ENCODE peak calls at places on chromosomes 5 and 9, in ten cellular contexts. R is psoas muscle; N is CD4-positive, alpha-beta T cell; T is WTC11; P is heart left ventricle; C is GM13976; X is transverse colon; Z is natural killer cell; O is astrocyte of the spinal cord; L is epithelial cell of proximal tubule. F is an unnamed sample.

GRCh38 chr5:172454355-172455086 is at the start of gene SH3PXD2B:
- DNase-seq in Z (peak; percentile 29), P (peak; percentile 79), L (no peak), N (peak; percentile 7), T (peak; percentile 79), R (peak; percentile 73), C (peak; percentile 77), X (peak; percentile 65), O (peak; percentile 39), F (no peak)

GRCh38 chr5:120017523-120017922 is 388.2 kb downstream of the FAM170A start:
- DNase-seq in T (no peak), R (no peak), L (no peak), P (no peak), N (no peak), Z (no peak), O (no peak), X (no peak), C (no peak), F (no peak)

GRCh38 chr9:132039284-132039683 is 40.4 kb downstream of the MED27 start:
- DNase-seq in Z (no peak), O (no peak), C (no peak), R (no peak), L (no peak), N (no peak), T (no peak), X (no peak), P (no peak), F (no peak)

GRCh38 chr9:36023260-36024048 is 13.3 kb upstream of the RECK start:
- DNase-seq in C (peak; percentile 69), R (peak; percentile 39), P (peak; percentile 52), O (peak; percentile 72), T (peak; percentile 78), N (peak; percentile 55), Z (peak; percentile 40), L (no peak), X (peak; percentile 80), F (no peak)

GRCh38 chr5:136011427-136012001 is 17.3 kb upstream of the TGFBI start:
- DNase-seq in N (no peak), X (no peak), R (no peak), P (no peak), Z (no peak), O (peak; percentile 87), C (no peak), L (no peak), T (no peak), F (no peak)

GRCh38 chr5:113508756-113509155 is 4.7 kb upstream of the YTHDC2 start:
- DNase-seq in O (no peak), Z (no peak), T (no peak), L (no peak), P (no peak), R (no peak), X (no peak), N (no peak), C (no peak), F (no peak)

GRCh38 chr9:92807031-92807756 is 42.6 kb upstream of the BICD2 start:
- DNase-seq in C (no peak), T (no peak), X (no peak), Z (no peak), P (no peak), L (no peak), N (no peak), O (no peak), R (no peak), F (no peak)

GRCh38 chr5:173453167-173453566 is 125.0 kb upstream of the STC2 start:
- DNase-seq in T (no peak), X (no peak), C (no peak), Z (no peak), P (no peak), N (no peak), R (no peak), L (no peak), O (no peak), F (no peak)

GRCh38 chr9:108056805-108057386 is 567.3 kb upstream of the KLF4 start:
- DNase-seq in P (no peak), Z (no peak), C (no peak), T (no peak), X (no peak), N (no peak), L (no peak), O (peak; percentile 74), R (no peak), F (no peak)

GRCh38 chr9:121527371-121527770 is 27.7 kb upstream of the GGTA1 start:
- DNase-seq in N (no peak), L (no peak), P (no peak), C (no peak), O (no peak), R (no peak), Z (no peak), T (no peak), X (no peak), F (no peak)

GRCh38 chr5:168467755-168468280 is 18.5 kb upstream of the RARS1 start:
- DNase-seq in P (no peak), Z (no peak), R (no peak), X (no peak), N (no peak), L (no peak), O (no peak), C (no peak), T (no peak), F (no peak)

GRCh38 chr5:168477060-168477459 is 9.2 kb upstream of the RARS1 start:
- DNase-seq in X (no peak), N (no peak), O (peak; percentile 74), T (no peak), Z (no peak), C (no peak), P (no peak), L (no peak), R (no peak), F (no peak)

GRCh38 chr5:168471785-168472184 is 14.5 kb upstream of the RARS1 start:
- DNase-seq in O (peak; percentile 28), R (no peak), T (no peak), X (no peak), P (no peak), N (no peak), C (no peak), Z (no peak), L (no peak), F (no peak)

GRCh38 chr5:168468836-168469235 is 17.4 kb upstream of the RARS1 start:
- DNase-seq in Z (no peak), P (no peak), C (no peak), O (peak; percentile 87), N (no peak), L (no peak), X (no peak), T (no peak), R (no peak), F (no peak)

GRCh38 chr5:168472329-168472728 is 13.9 kb upstream of the RARS1 start:
- DNase-seq in X (no peak), Z (no peak), N (no peak), O (peak; percentile 95), L (peak; percentile 26), T (no peak), R (no peak), P (no peak), C (no peak), F (no peak)
- TF ChIP-seq CTCF in X (no peak), Z (no peak), N (no peak), O (peak; percentile 51), L (peak; percentile 22), T (no peak), R (no peak), P (no peak), C (no peak), F (peak; percentile 77)

DNA sequence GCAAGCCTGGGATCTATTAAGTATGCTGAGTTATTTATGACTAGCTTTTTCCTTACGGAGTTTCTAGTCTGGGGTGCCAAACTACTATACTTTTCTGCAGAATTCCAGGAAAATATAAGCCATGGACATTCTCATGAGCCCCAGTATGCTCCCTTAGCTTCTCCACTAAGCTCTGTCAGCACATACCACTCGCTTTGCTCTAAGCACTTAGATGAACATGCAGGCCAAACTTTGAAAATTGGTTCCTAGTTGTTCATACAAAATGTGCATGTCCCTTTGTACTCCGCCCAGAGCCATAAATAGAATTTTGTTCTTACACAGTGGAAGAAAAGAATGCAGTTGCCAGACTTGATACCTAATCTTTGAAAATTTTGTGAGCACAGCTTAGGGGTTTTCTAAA is 284.5 kb downstream of the ARRDC3 start:
- DNase-seq in T (no peak), Z (no peak), P (no peak), L (no peak), N (no peak), X (no peak), R (no peak), O (no peak), C (no peak), F (no peak)
- TF ChIP-seq CTCF in T (no peak), Z (no peak), P (no peak), L (no peak), N (no peak), X (no peak), R (no peak), O (no peak), C (no peak), F (no peak)

GRCh38 chr9:88011005-88011766 is 36.9 kb upstream of the CDK20 start:
- DNase-seq in C (no peak), O (no peak), P (no peak), T (no peak), X (no peak), R (no peak), Z (no peak), N (no peak), L (no peak), F (no peak)
- TF ChIP-seq CTCF in C (no peak), O (peak; percentile 26), P (no peak), T (no peak), X (no peak), R (no peak), Z (no peak), N (no peak), L (peak; percentile 46), F (peak; percentile 76)

GRCh38 chr5:175842506-175842905 is 28.9 kb upstream of the CPLX2 start:
- DNase-seq in T (no peak), Z (no peak), L (no peak), O (no peak), N (no peak), R (no peak), C (no peak), P (no peak), X (no peak), F (no peak)

GRCh38 chr5:175844174-175844573 is 27.2 kb upstream of the CPLX2 start:
- DNase-seq in X (no peak), N (no peak), T (no peak), Z (no peak), L (no peak), C (no peak), P (no peak), R (no peak), O (no peak), F (no peak)

GRCh38 chr5:175836741-175837729 is 34.3 kb upstream of the CPLX2 start:
- DNase-seq in X (no peak), P (no peak), C (no peak), O (no peak), Z (no peak), R (no peak), T (peak; percentile 51), L (no peak), N (no peak), F (no peak)

GRCh38 chr5:175842947-175843793 is 28.2 kb upstream of the CPLX2 start:
- DNase-seq in Z (no peak), R (peak; percentile 29), T (no peak), P (no peak), L (peak; percentile 20), N (no peak), X (no peak), O (peak; percentile 62), C (no peak), F (no peak)

GRCh38 chr5:175840050-175840841 is 31.1 kb upstream of the CPLX2 start:
- DNase-seq in O (peak; percentile 9), P (no peak), C (no peak), T (no peak), L (no peak), Z (no peak), R (no peak), N (no peak), X (no peak), F (no peak)
- TF ChIP-seq CTCF in O (peak; percentile 54), P (peak; percentile 40), C (no peak), T (peak; percentile 85), L (peak; percentile 52), Z (peak; percentile 84), R (peak; percentile 50), N (peak; percentile 46), X (peak; percentile 48), F (peak; percentile 70)